ENCODE peak calls at places on chromosome 4, in ten cellular contexts. C is HT1080; R is M059J; V is stimulated activated CD8-positive, alpha-beta memory T cell treated with anti-CD3 and anti-CD28 coated beads, Interleukin-15, amount 100 ng/mL, for 1 hour; Q is renal cortical epithelial cell; U is mucosa of gallbladder; K is ELF-1; L is amygdala; M is globus pallidus; T is Kasumi-1. D is an unnamed sample.
A peak's percentile ranks its signal among the peaks of the same experiment; 100 is the strongest.

GRCh38 chr4:48651869-48652447 is 128.1 kb downstream of the FRYL start:
- DNase-seq in T (no peak), Q (no peak), L (no peak), V (no peak), M (no peak), K (no peak), R (peak; percentile 24), U (no peak), C (no peak), D (no peak)

GRCh38 chr4:183823394-183823793 is 81.7 kb upstream of the STOX2 start:
- DNase-seq in Q (peak; percentile 98), K (peak; percentile 81), U (no peak), V (no peak), M (no peak), R (peak; percentile 75), T (no peak), L (no peak), C (peak; percentile 46), D (no peak)

GRCh38 chr4:111601671-111602070 is 543.6 kb upstream of the FAM241A start:
- DNase-seq in C (no peak), L (no peak), Q (no peak), U (no peak), R (no peak), K (no peak), V (no peak), T (no peak), M (no peak), D (no peak)

GRCh38 chr4:74990276-74990675 is 57.4 kb downstream of the PARM1 start:
- DNase-seq in V (no peak), R (no peak), L (no peak), C (no peak), M (no peak), T (no peak), Q (no peak), K (no peak), U (no peak), D (no peak)

GRCh38 chr4:122798101-122798500 is 28.5 kb upstream of the FGF2 start:
- DNase-seq in R (peak; percentile 94), Q (peak; percentile 74), K (peak; percentile 37), C (peak; percentile 83), U (peak; percentile 14), V (no peak), M (peak; percentile 43), T (no peak), L (no peak), D (peak; percentile 25)

GRCh38 chr4:76308548-76308947 is 2.0 kb downstream of the STBD1 start:
- DNase-seq in Q (no peak), V (no peak), K (no peak), U (peak; percentile 58), M (no peak), R (no peak), L (no peak), T (no peak), C (no peak), D (no peak)

GRCh38 chr4:10730590-10730989 is 46.0 kb upstream of the CLNK start:
- DNase-seq in Q (no peak), K (no peak), V (no peak), U (no peak), M (no peak), R (no peak), C (no peak), L (no peak), T (no peak), D (no peak)

GRCh38 chr4:16694491-16695276 is 203.8 kb downstream of the LDB2 start:
- DNase-seq in U (no peak), Q (no peak), K (peak; percentile 13), C (no peak), V (no peak), R (peak; percentile 49), L (no peak), M (no peak), T (no peak), D (no peak)

GRCh38 chr4:164779811-164780216 is 25.9 kb downstream of the SMIM31 start:
- DNase-seq in L (no peak), V (no peak), M (peak; percentile 30), Q (peak; percentile 47), R (peak; percentile 54), T (peak; percentile 73), U (no peak), C (peak; percentile 44), K (peak; percentile 68), D (peak; percentile 18)

GRCh38 chr4:38132140-38132673 is 172.0 kb downstream of the PTTG2 start:
- DNase-seq in V (peak; percentile 24), C (peak; percentile 42), R (peak; percentile 99), K (peak; percentile 92), Q (peak; percentile 100), M (peak; percentile 39), T (no peak), L (no peak), U (peak; percentile 75), D (peak; percentile 23)

GRCh38 chr4:137558951-137559350 is 26.7 kb upstream of the PCDH18 start:
- DNase-seq in C (peak; percentile 60), Q (no peak), K (no peak), R (peak; percentile 25), M (no peak), L (no peak), U (no peak), T (no peak), V (no peak), D (no peak)

GRCh38 chr4:121064482-121064881 is 7.9 kb downstream of the NDNF start:
- DNase-seq in V (no peak), K (no peak), Q (no peak), L (no peak), R (no peak), U (no peak), M (no peak), C (no peak), T (no peak), D (no peak)

GRCh38 chr4:89000392-89000791 is 56.6 kb downstream of the FAM13A start:
- DNase-seq in Q (no peak), K (no peak), L (no peak), M (no peak), T (no peak), C (no peak), U (no peak), V (no peak), R (no peak), D (no peak)

GRCh38 chr4:173522160-173522873 is 7.7 kb downstream of the HAND2 start:
- DNase-seq in U (peak; percentile 82), R (peak; percentile 66), C (no peak), V (no peak), L (peak; percentile 7), K (peak; percentile 75), T (no peak), M (no peak), Q (no peak), D (no peak)

GRCh38 chr4:113773014-113773413 is 11.5 kb upstream of the CAMK2D start:
- DNase-seq in L (no peak), V (no peak), C (no peak), U (no peak), M (no peak), K (no peak), T (no peak), Q (no peak), R (no peak), D (no peak)

GRCh38 chr4:87316961-87317360 is 5.7 kb downstream of the HSD17B13 start:
- DNase-seq in C (no peak), K (no peak), V (no peak), M (no peak), R (no peak), L (no peak), T (no peak), U (no peak), Q (no peak), D (no peak)

GRCh38 chr4:96675916-96676315 is 836.0 kb downstream of the PDHA2 start:
- DNase-seq in V (no peak), Q (no peak), R (peak; percentile 32), C (peak; percentile 43), M (no peak), U (no peak), T (no peak), L (no peak), K (peak; percentile 18), D (no peak)

GRCh38 chr4:88976514-88977035 is 80.4 kb downstream of the FAM13A start:
- DNase-seq in C (no peak), M (no peak), T (no peak), Q (no peak), V (no peak), L (no peak), U (no peak), K (no peak), R (no peak), D (no peak)

GRCh38 chr4:83112678-83113428 is 1.7 kb downstream of the PLAC8 start:
- DNase-seq in Q (peak; percentile 18), M (no peak), T (peak; percentile 55), U (no peak), L (no peak), R (peak; percentile 89), V (no peak), K (peak; percentile 20), C (no peak), D (no peak)

GRCh38 chr4:180664766-180665368 is 1578.3 kb upstream of the TENM3 start:
- DNase-seq in V (no peak), Q (peak; percentile 81), L (peak; percentile 16), U (peak; percentile 80), T (peak; percentile 88), K (peak; percentile 54), C (peak; percentile 73), M (peak; percentile 79), R (peak; percentile 73), D (peak; percentile 82)

GRCh38 chr4:176988226-176988625 is 195.5 kb upstream of the VEGFC start:
- DNase-seq in R (peak; percentile 96), U (no peak), T (peak; percentile 11), K (no peak), C (peak; percentile 98), L (no peak), V (no peak), Q (peak; percentile 92), M (no peak), D (no peak)

GRCh38 chr4:124409044-124409443 is 303.5 kb downstream of the ANKRD50 start:
- DNase-seq in R (peak; percentile 25), C (no peak), L (no peak), K (no peak), V (no peak), T (no peak), Q (peak; percentile 26), M (no peak), U (no peak), D (no peak)

GRCh38 chr4:69038582-69038981 is 57.7 kb upstream of the UGT2B7 start:
- DNase-seq in R (peak; percentile 49), Q (no peak), M (no peak), U (no peak), C (peak; percentile 87), T (no peak), L (no peak), K (no peak), V (no peak), D (no peak)

GRCh38 chr4:88569944-88570455 is 22.3 kb upstream of the HERC3 start:
- DNase-seq in K (no peak), C (no peak), M (no peak), Q (no peak), T (no peak), U (no peak), V (no peak), R (no peak), L (no peak), D (no peak)

GRCh38 chr4:85147481-85148076 is 181.1 kb upstream of the WDFY3 start:
- DNase-seq in R (peak; percentile 64), U (peak; percentile 27), K (peak; percentile 15), V (no peak), T (peak; percentile 89), Q (peak; percentile 69), C (peak; percentile 42), L (peak; percentile 22), M (peak; percentile 86), D (peak; percentile 76)

GRCh38 chr4:81221303-81222081 is 6.5 kb upstream of the PRKG2 start:
- DNase-seq in V (no peak), T (no peak), R (no peak), K (no peak), M (no peak), C (no peak), U (no peak), L (no peak), Q (no peak), D (no peak)

GRCh38 chr4:143377635-143378099 is 41.0 kb downstream of the GAB1 start:
- DNase-seq in C (no peak), Q (no peak), R (no peak), V (no peak), L (no peak), K (no peak), T (peak; percentile 36), M (no peak), U (no peak), D (no peak)

GRCh38 chr4:188127157-188127874 is 11.9 kb upstream of the TRIML1 start:
- DNase-seq in Q (peak; percentile 92), T (no peak), U (no peak), R (peak; percentile 86), C (peak; percentile 88), K (no peak), M (no peak), L (no peak), V (no peak), D (peak; percentile 87)